ENCODE peak calls at places on chromosomes 7 and 10, in four cellular contexts. One of them, this sample, is unnamed.

GRCh38 chr10:72796042-72796441 is 97.5 kb upstream of the OIT3 start:
- DNase-seq in effector memory CD4-positive, alpha-beta T cell: no peak
- DNase-seq in heart right ventricle: no peak
- DNase-seq in T-helper 9 cell: no peak
- DNase-seq in this sample: no peak

GRCh38 chr10:48981310-48981907 is 41.8 kb upstream of the LRRC18 start:
- DNase-seq in effector memory CD4-positive, alpha-beta T cell: no peak
- DNase-seq in heart right ventricle: peak
- DNase-seq in T-helper 9 cell: peak
- DNase-seq in this sample: peak

GRCh38 chr7:44733708-44734481 is 14.8 kb upstream of the ZMIZ2 start:
- DNase-seq in effector memory CD4-positive, alpha-beta T cell: no peak
- DNase-seq in heart right ventricle: no peak
- DNase-seq in T-helper 9 cell: no peak
- DNase-seq in this sample: no peak

GRCh38 chr7:44534501-44534900 is 6.6 kb downstream of the NPC1L1 start:
- DNase-seq in effector memory CD4-positive, alpha-beta T cell: no peak
- DNase-seq in heart right ventricle: no peak
- DNase-seq in T-helper 9 cell: peak
- DNase-seq in this sample: peak

GRCh38 chr7:41872951-41873350 is 170.1 kb upstream of the INHBA start:
- DNase-seq in effector memory CD4-positive, alpha-beta T cell: no peak
- DNase-seq in heart right ventricle: no peak
- DNase-seq in T-helper 9 cell: no peak
- DNase-seq in this sample: no peak

GRCh38 chr10:6738464-6738824 is 158.4 kb upstream of the PRKCQ start:
- DNase-seq in effector memory CD4-positive, alpha-beta T cell: no peak
- DNase-seq in heart right ventricle: no peak
- DNase-seq in T-helper 9 cell: no peak
- DNase-seq in this sample: no peak

GRCh38 chr10:90872648-90873020 is 860 bp downstream of the RPP30 start:
- DNase-seq in effector memory CD4-positive, alpha-beta T cell: no peak
- DNase-seq in heart right ventricle: no peak
- DNase-seq in T-helper 9 cell: no peak
- DNase-seq in this sample: no peak

GRCh38 chr10:12194752-12195271 is 879 bp downstream of the NUDT5 start:
- DNase-seq in effector memory CD4-positive, alpha-beta T cell: no peak
- DNase-seq in heart right ventricle: peak
- DNase-seq in T-helper 9 cell: no peak
- DNase-seq in this sample: peak

GRCh38 chr7:128672927-128673517 is 930 bp downstream of the GARIN1A start:
- DNase-seq in effector memory CD4-positive, alpha-beta T cell: no peak
- DNase-seq in heart right ventricle: no peak
- DNase-seq in T-helper 9 cell: no peak
- DNase-seq in this sample: no peak

GRCh38 chr10:8054243-8054497 is 318 bp upstream of the GATA3 start:
- DNase-seq in effector memory CD4-positive, alpha-beta T cell: no peak
- DNase-seq in heart right ventricle: no peak
- DNase-seq in T-helper 9 cell: no peak
- DNase-seq in this sample: no peak

GRCh38 chr7:74525140-74525539 is 71.4 kb downstream of the GTF2IRD1 start:
- DNase-seq in effector memory CD4-positive, alpha-beta T cell: no peak
- DNase-seq in heart right ventricle: no peak
- DNase-seq in T-helper 9 cell: no peak
- DNase-seq in this sample: no peak

GRCh38 chr7:92751902-92752901 is 84.2 kb downstream of the CDK6 start:
- DNase-seq in effector memory CD4-positive, alpha-beta T cell: no peak
- DNase-seq in heart right ventricle: no peak
- DNase-seq in T-helper 9 cell: no peak
- DNase-seq in this sample: no peak

GRCh38 chr7:38153515-38153914 is 24.5 kb upstream of the STARD3NL start:
- DNase-seq in effector memory CD4-positive, alpha-beta T cell: no peak
- DNase-seq in heart right ventricle: no peak
- DNase-seq in T-helper 9 cell: no peak
- DNase-seq in this sample: no peak

GRCh38 chr10:126216221-126216701 is 172.0 kb downstream of the ADAM12 start:
- DNase-seq in effector memory CD4-positive, alpha-beta T cell: no peak
- DNase-seq in heart right ventricle: no peak
- DNase-seq in T-helper 9 cell: no peak
- DNase-seq in this sample: no peak

GRCh38 chr10:116683061-116683601 is 59.2 kb downstream of the HSPA12A start:
- DNase-seq in effector memory CD4-positive, alpha-beta T cell: no peak
- DNase-seq in heart right ventricle: no peak
- DNase-seq in T-helper 9 cell: no peak
- DNase-seq in this sample: peak

GRCh38 chr7:103521917-103522316 is 75.9 kb upstream of the SLC26A5 start:
- DNase-seq in effector memory CD4-positive, alpha-beta T cell: no peak
- DNase-seq in heart right ventricle: no peak
- DNase-seq in T-helper 9 cell: no peak
- DNase-seq in this sample: no peak

GRCh38 chr7:151838861-151839381 is 38.0 kb downstream of the PRKAG2 start:
- DNase-seq in effector memory CD4-positive, alpha-beta T cell: peak
- DNase-seq in heart right ventricle: peak
- DNase-seq in T-helper 9 cell: peak
- DNase-seq in this sample: no peak

GRCh38 chr7:153858335-153858734 is 193.9 kb upstream of the DPP6 start:
- DNase-seq in effector memory CD4-positive, alpha-beta T cell: no peak
- DNase-seq in heart right ventricle: no peak
- DNase-seq in T-helper 9 cell: no peak
- DNase-seq in this sample: no peak

GRCh38 chr7:3065724-3066143 is 22.1 kb upstream of the CARD11 start:
- DNase-seq in effector memory CD4-positive, alpha-beta T cell: peak
- DNase-seq in heart right ventricle: peak
- DNase-seq in T-helper 9 cell: peak
- DNase-seq in this sample: peak

GRCh38 chr7:71618281-71618680 is 486.3 kb downstream of the GALNT17 start:
- DNase-seq in effector memory CD4-positive, alpha-beta T cell: no peak
- DNase-seq in heart right ventricle: no peak
- DNase-seq in T-helper 9 cell: no peak
- DNase-seq in this sample: no peak

GRCh38 chr10:35420044-35420443 is 83.7 kb downstream of the CCNY start:
- DNase-seq in effector memory CD4-positive, alpha-beta T cell: no peak
- DNase-seq in heart right ventricle: no peak
- DNase-seq in T-helper 9 cell: no peak
- DNase-seq in this sample: no peak

GRCh38 chr7:88661921-88662320 is 97.6 kb upstream of the ZNF804B start:
- DNase-seq in effector memory CD4-positive, alpha-beta T cell: no peak
- DNase-seq in heart right ventricle: no peak
- DNase-seq in T-helper 9 cell: no peak
- DNase-seq in this sample: no peak

GRCh38 chr10:24255115-24255895 is 46.4 kb downstream of the KIAA1217 start:
- DNase-seq in effector memory CD4-positive, alpha-beta T cell: no peak
- DNase-seq in heart right ventricle: no peak
- DNase-seq in T-helper 9 cell: no peak
- DNase-seq in this sample: no peak

GRCh38 chr7:95632609-95633008 is 36.3 kb upstream of the PDK4 start:
- DNase-seq in effector memory CD4-positive, alpha-beta T cell: no peak
- DNase-seq in heart right ventricle: no peak
- DNase-seq in T-helper 9 cell: no peak
- DNase-seq in this sample: no peak

GRCh38 chr7:137122145-137122544 is 221.4 kb downstream of the PTN start:
- DNase-seq in effector memory CD4-positive, alpha-beta T cell: no peak
- DNase-seq in heart right ventricle: no peak
- DNase-seq in T-helper 9 cell: no peak
- DNase-seq in this sample: no peak